ENCODE peak calls at places on chromosomes 2 and 18, in four cellular contexts. W, O, G and K are unnamed samples.

GRCh38 chr2:157771234-157771633 is 104.9 kb downstream of the ACVR1 start:
- DNase-seq in O (no peak), G (no peak), W (no peak), K (no peak)

GRCh38 chr2:221488134-221488807 is 83.8 kb downstream of the EPHA4 start:
- DNase-seq in G (no peak), W (no peak), O (no peak), K (no peak)

GRCh38 chr2:144162652-144163051 is 357.3 kb downstream of the ZEB2 start:
- DNase-seq in O (no peak), G (no peak), W (peak), K (peak)

GRCh38 chr18:74512321-74513053 is 16.3 kb downstream of the CNDP2 start:
- DNase-seq in O (no peak), W (no peak), G (no peak), K (no peak)

GRCh38 chr2:168912466-168913170 is 11.5 kb downstream of the G6PC2 start:
- DNase-seq in G (no peak), W (peak), O (no peak), K (no peak)

GRCh38 chr2:42903821-42904575 is 111.6 kb upstream of the HAAO start:
- DNase-seq in W (peak), O (no peak), G (no peak), K (no peak)

GRCh38 chr18:74353169-74353775 is 37.6 kb downstream of the C18orf63 start:
- DNase-seq in O (no peak), G (peak), W (peak), K (peak)

GRCh38 chr2:88024509-88024908 is 8.2 kb upstream of the RNU2-63P start:
- DNase-seq in O (no peak), G (no peak), W (no peak), K (no peak)

GRCh38 chr18:10739152-10739551 is 213.3 kb downstream of the NAPG start:
- DNase-seq in W (peak), O (no peak), G (no peak), K (no peak)

GRCh38 chr2:233056961-233057605 is 3.1 kb upstream of the INPP5D start:
- DNase-seq in O (no peak), G (no peak), W (no peak), K (no peak)

GRCh38 chr2:240374085-240374907 is 61.2 kb upstream of the GPC1 start:
- DNase-seq in G (no peak), O (no peak), W (peak), K (no peak)

GRCh38 chr2:181697571-181697970 is 17.3 kb upstream of the NEUROD1 start:
- DNase-seq in G (no peak), W (no peak), O (no peak), K (no peak)